ENCODE peak calls at places on chromosomes 6 and 20, in seven cellular contexts. O is foreskin fibroblast, P is cardiac muscle cell, B is AG09309, V is GM06990, L is lower lobe of right lung, S is tibial nerve. A is an unnamed sample.

GRCh38 chr20:24684954-24685691 is 215.7 kb downstream of the SYNDIG1 start:
- DNase-seq in O (no peak), P (no peak), B (no peak), V (no peak), L (no peak), S (no peak), A (no peak)

GRCh38 chr6:169429001-169429400 is 175.4 kb upstream of the THBS2 start:
- DNase-seq in O (no peak), P (no peak), B (no peak), V (no peak), L (no peak), S (no peak), A (no peak)

GRCh38 chr6:75204222-75204958 is 1.5 kb downstream of the COL12A1 start:
- DNase-seq in O (peak; percentile 96), P (peak; percentile 83), B (no peak), V (no peak), L (peak; percentile 65), S (peak; percentile 64), A (peak; percentile 98)

GRCh38 chr6:64281167-64281566 is 645.6 kb downstream of the PHF3 start:
- DNase-seq in O (no peak), P (no peak), B (no peak), V (no peak), L (no peak), S (no peak), A (no peak)

GRCh38 chr20:57659789-57660509 is 39.7 kb upstream of the ZBP1 start:
- DNase-seq in O (no peak), P (no peak), B (no peak), V (no peak), L (peak; percentile 41), S (peak; percentile 5), A (no peak)

GRCh38 chr6:77926198-77926752 is 273.4 kb downstream of the MEI4 start:
- DNase-seq in O (no peak), P (peak; percentile 11), B (no peak), V (no peak), L (no peak), S (no peak), A (peak; percentile 70)

GRCh38 chr6:125854355-125854754 is 63.6 kb downstream of the NCOA7 start:
- DNase-seq in O (no peak), P (no peak), B (no peak), V (no peak), L (no peak), S (no peak), A (no peak)

GRCh38 chr20:4925842-4926530 is 75.3 kb downstream of the SLC23A2 start:
- DNase-seq in O (peak; percentile 54), P (no peak), B (no peak), V (no peak), L (peak; percentile 53), S (peak; percentile 31), A (peak; percentile 64)

GRCh38 chr6:11525468-11526155 is 11.9 kb upstream of the TMEM170B start:
- DNase-seq in O (peak; percentile 88), P (no peak), B (peak; percentile 91), V (no peak), L (no peak), S (peak; percentile 18), A (peak; percentile 79)

GRCh38 chr6:29796026-29796425 is 31.6 kb upstream of the HLA-G start:
- DNase-seq in O (no peak), P (no peak), B (no peak), V (no peak), L (no peak), S (no peak), A (no peak)

GRCh38 chr20:50027611-50028105 is 44.9 kb downstream of the SNAI1 start:
- DNase-seq in O (peak; percentile 92), P (no peak), B (peak; percentile 75), V (no peak), L (no peak), S (no peak), A (peak; percentile 84)

GRCh38 chr6:170221052-170221752 is 69.7 kb downstream of the DLL1 start:
- DNase-seq in O (no peak), P (no peak), B (no peak), V (no peak), L (no peak), S (no peak), A (no peak)

GRCh38 chr6:120355822-120356221 is 978.5 kb downstream of the TBC1D32 start:
- DNase-seq in O (peak; percentile 34), P (no peak), B (no peak), V (no peak), L (no peak), S (no peak), A (no peak)

GRCh38 chr6:12288844-12289654 is 1.1 kb upstream of the EDN1 start:
- DNase-seq in O (peak; percentile 82), P (peak; percentile 63), B (no peak), V (peak; percentile 31), L (no peak), S (no peak), A (peak; percentile 80)

GRCh38 chr6:118881440-118882313 is 12.3 kb upstream of the ASF1A start:
- DNase-seq in O (no peak), P (no peak), B (no peak), V (no peak), L (no peak), S (no peak), A (no peak)

GRCh38 chr20:34875657-34876160 is 703 bp upstream of the ACSS2 start:
- DNase-seq in O (no peak), P (no peak), B (no peak), V (no peak), L (no peak), S (no peak), A (no peak)

GRCh38 chr6:47438481-47439347 is 38.9 kb upstream of the CD2AP start:
- DNase-seq in O (no peak), P (no peak), B (no peak), V (peak; percentile 66), L (no peak), S (peak; percentile 30), A (no peak)

GRCh38 chr6:14038636-14039035 is 78.9 kb upstream of the CD83 start:
- DNase-seq in O (no peak), P (peak; percentile 12), B (no peak), V (no peak), L (no peak), S (no peak), A (peak; percentile 25)

GRCh38 chr20:62345681-62346370 is 21.3 kb downstream of the LAMA5 start:
- DNase-seq in O (no peak), P (no peak), B (no peak), V (no peak), L (no peak), S (no peak), A (no peak)

GRCh38 chr6:83368582-83368981 is 62.3 kb downstream of the ME1 start:
- DNase-seq in O (no peak), P (no peak), B (no peak), V (no peak), L (no peak), S (no peak), A (no peak)

GRCh38 chr20:10856237-10856636 is 182.4 kb upstream of the JAG1 start:
- DNase-seq in O (peak; percentile 70), P (no peak), B (no peak), V (no peak), L (no peak), S (no peak), A (no peak)

GRCh38 chr6:141986457-141986856 is 146.3 kb upstream of the GJE1 start:
- DNase-seq in O (no peak), P (no peak), B (no peak), V (no peak), L (no peak), S (no peak), A (no peak)

GRCh38 chr6:6494677-6495076 is 93.8 kb upstream of the LY86 start:
- DNase-seq in O (no peak), P (peak; percentile 70), B (no peak), V (no peak), L (peak; percentile 73), S (peak; percentile 30), A (no peak)

GRCh38 chr20:48716086-48716485 is 111.7 kb downstream of the PREX1 start:
- DNase-seq in O (no peak), P (no peak), B (no peak), V (peak; percentile 44), L (no peak), S (no peak), A (no peak)

GRCh38 chr20:1312904-1313235 is 16.1 kb downstream of the SDCBP2 start:
- DNase-seq in O (no peak), P (no peak), B (no peak), V (no peak), L (no peak), S (no peak), A (no peak)
- H3K4me3 ChIP-seq in O (no peak overlapping the region), P (no peak overlapping the region), B (no peak overlapping the region), V (no peak overlapping the region), L (no peak overlapping the region), S (no peak overlapping the region), A (no peak overlapping the region)

DNA sequence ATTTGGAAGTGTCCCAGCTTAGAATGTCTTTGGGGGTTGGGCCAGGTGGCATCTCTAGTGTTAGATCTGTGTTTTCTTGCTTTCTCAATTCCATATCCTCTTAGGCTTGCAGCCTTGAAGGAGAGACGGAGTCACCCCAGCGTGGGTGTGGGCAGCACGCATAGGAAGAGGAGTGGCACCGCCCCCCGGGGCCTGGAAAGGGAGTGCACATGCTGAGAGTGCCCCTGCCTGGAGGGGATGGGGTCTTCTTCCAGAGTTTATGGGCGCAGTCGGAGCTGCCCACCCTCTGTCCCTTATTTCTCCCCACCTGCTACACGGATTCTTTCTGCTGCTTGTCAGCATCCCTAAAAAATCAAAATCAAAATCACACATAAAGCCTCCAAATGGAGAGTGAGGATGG is 309.7 kb downstream of the QKI start:
- DNase-seq in O (no peak), P (no peak), B (no peak), V (no peak), L (no peak), S (no peak), A (no peak)
- TF ChIP-seq CTCF in O (no peak), P (no peak), B (no peak), V (no peak), L (no peak), S (no peak), A (no peak)

GRCh38 chr6:136114661-136115060 is 135.4 kb downstream of the MTFR2 start:
- DNase-seq in O (no peak), P (no peak), B (no peak), V (no peak), L (peak; percentile 72), S (no peak), A (no peak)
- H3K4me3 ChIP-seq in O (no peak overlapping the region), P (no peak overlapping the region), B (no peak overlapping the region), V (no peak overlapping the region), L (no peak overlapping the region), S (no peak overlapping the region), A (no peak overlapping the region)

DNA sequence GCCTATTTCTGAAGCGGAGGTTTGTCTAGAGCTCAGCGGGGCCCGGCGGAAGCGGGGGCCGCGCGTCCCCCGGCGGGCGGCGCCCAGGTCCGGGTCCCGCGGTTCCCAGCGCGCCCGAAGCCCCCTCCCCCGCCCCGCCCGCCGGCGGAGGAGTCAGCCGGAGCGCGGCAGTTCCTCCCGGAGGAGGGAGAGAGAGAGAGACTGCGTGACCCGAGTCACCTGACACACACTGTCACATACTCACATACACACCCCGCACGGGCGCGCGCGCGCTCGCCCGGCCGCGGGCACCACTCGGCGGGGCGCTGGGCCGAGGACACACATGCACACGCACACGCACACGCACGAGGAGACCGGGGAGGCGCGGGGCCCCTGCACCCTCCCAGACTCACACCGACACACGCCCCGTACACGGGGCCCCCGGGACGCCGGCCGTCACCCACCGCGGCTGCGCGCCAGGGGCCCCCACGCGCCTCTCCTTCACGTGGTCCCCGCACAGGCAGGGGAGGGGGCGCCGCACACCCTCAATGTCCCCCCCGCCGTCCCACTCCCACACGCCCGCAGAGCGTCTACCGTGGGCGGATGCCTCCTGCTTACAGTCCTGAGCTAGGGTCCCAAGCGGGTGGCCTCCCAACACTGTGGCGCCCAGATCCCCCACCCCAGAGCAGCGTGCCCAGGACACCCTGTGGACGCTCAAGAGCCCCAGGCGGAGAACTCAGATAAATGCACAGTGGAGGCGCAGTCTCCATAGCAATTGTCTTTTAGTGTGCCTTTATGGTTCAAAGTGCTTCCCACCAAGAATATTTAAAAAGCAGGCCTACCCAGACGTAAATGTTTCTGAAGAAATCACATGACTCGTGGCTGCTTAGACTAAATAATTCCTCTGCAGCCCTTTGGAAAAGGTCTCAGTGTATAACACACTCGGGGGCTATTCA is at the start of gene RRAGD:
- DNase-seq in O (peak; percentile 51), P (peak; percentile 87), B (no peak), V (peak; percentile 86), L (peak; percentile 88), S (peak; percentile 56), A (no peak)
- TF ChIP-seq CTCF in O (no peak), P (no peak), B (no peak), V (peak; percentile 9), L (no peak), S (no peak), A (no peak)

A was measured in choroid plexus epithelial cell.